ENCODE peak calls at places on chromosomes 16 and 17, in six cellular contexts. L is activated CD4-positive, alpha-beta T cell treated with anti-CD3 and anti-CD28 coated beads, Interleukin-2, amount 50 U/mL, for 1 hour; U is foreskin fibroblast; D is stimulated activated CD8-positive, alpha-beta memory T cell treated with anti-CD3 and anti-CD28 coated beads, Interleukin-4, amount 100 ng/mL, for 24 hours; E is cardiac muscle cell; V is SW 1271. Z is an unnamed sample.

GRCh38 chr17:37772982-37773381 is 28.1 kb upstream of the HNF1B start:
- DNase-seq in U (no peak), E (no peak), L (no peak), D (no peak), V (no peak), Z (no peak)

GRCh38 chr16:67277294-67277998 is 1.9 kb upstream of the PLEKHG4 start:
- DNase-seq in L (no peak), U (peak), D (no peak), E (peak), V (peak), Z (peak)

GRCh38 chr17:36592711-36593321 is 1.1 kb downstream of the DHRS11 start:
- DNase-seq in U (no peak), V (no peak), D (no peak), E (no peak), L (no peak), Z (no peak)

GRCh38 chr16:4917117-4917516 is 19.8 kb downstream of the PPL start:
- DNase-seq in L (no peak), V (no peak), U (peak), D (no peak), E (peak), Z (peak)

GRCh38 chr16:57039148-57039812 is 49.9 kb downstream of the NLRC5 start:
- DNase-seq in E (peak), U (peak), L (no peak), D (no peak), V (peak), Z (peak)

GRCh38 chr17:17837966-17838962 is 1.5 kb upstream of the SREBF1 start:
- DNase-seq in V (peak), L (no peak), E (peak), D (no peak), U (peak), Z (no peak)

GRCh38 chr17:64147110-64148016 is 17.4 kb upstream of the ERN1 start:
- DNase-seq in D (no peak), V (peak), U (peak), E (peak), L (no peak), Z (no peak)

GRCh38 chr16:30377812-30378235 is 3.2 kb downstream of the MYL11 start:
- DNase-seq in U (peak), E (peak), V (peak), D (peak), L (peak), Z (peak)

GRCh38 chr16:1323296-1324239 is 9.9 kb upstream of the BAIAP3 start:
- DNase-seq in E (no peak), U (no peak), V (no peak), L (no peak), D (no peak), Z (no peak)

GRCh38 chr17:2710075-2710803 is 1.3 kb downstream of the CLUH start:
- DNase-seq in U (peak), D (no peak), L (no peak), E (no peak), V (no peak), Z (no peak)

GRCh38 chr17:82876149-82876548 is 36.3 kb upstream of the ZNF750 start:
- DNase-seq in L (no peak), U (peak), V (no peak), E (peak), D (no peak), Z (peak)